ENCODE peak calls at places on chromosome 6, in nine cellular contexts. K is upper lobe of left lung, G is GM12878, I is A549, J is IMR-90, C is K562, A is heart left ventricle, O is body of pancreas, F is right lobe of liver. M is an unnamed sample.

GRCh38 chr6:15327271-15327670 is 81.4 kb downstream of the JARID2 start:
- ATAC-seq in J (no peak), K (peak; percentile 17), F (no peak), A (peak; percentile 5), G (peak; percentile 66), I (peak; percentile 88), C (peak; percentile 88), O (peak; percentile 52), M (no peak)

GRCh38 chr6:82088978-82089855 is 158.3 kb downstream of the IBTK start:
- ATAC-seq in K (peak; percentile 56), O (no peak), J (no peak), C (no peak), A (no peak), F (no peak), I (no peak), G (no peak), M (peak; percentile 58)

GRCh38 chr6:127119361-127120108 is 1.1 kb downstream of the RSPO3 start:
- ATAC-seq in I (peak; percentile 2), O (no peak), A (peak; percentile 20), G (peak; percentile 64), K (peak; percentile 52), J (peak; percentile 12), C (no peak), F (peak; percentile 33), M (peak; percentile 14)

GRCh38 chr6:162053084-162053483 is 674.5 kb downstream of the PRKN start:
- ATAC-seq in O (peak; percentile 82), C (no peak), I (no peak), J (no peak), A (no peak), G (no peak), K (no peak), F (peak; percentile 84), M (no peak)

GRCh38 chr6:32212076-32212760 is 11.6 kb downstream of the NOTCH4 start:
- ATAC-seq in J (no peak), I (no peak), G (no peak), A (peak; percentile 33), C (peak; percentile 15), K (no peak), O (no peak), F (no peak), M (no peak)

GRCh38 chr6:100473182-100473581 is 8.5 kb upstream of the SIM1 start:
- ATAC-seq in J (no peak), F (no peak), C (no peak), G (no peak), I (no peak), O (no peak), A (no peak), K (no peak), M (no peak)

GRCh38 chr6:107793193-107793592 is 30.9 kb downstream of the SCML4 start:
- ATAC-seq in J (no peak), G (no peak), C (no peak), A (no peak), K (no peak), F (no peak), I (no peak), O (no peak), M (no peak)

GRCh38 chr6:5173862-5174643 is 86.7 kb downstream of the LYRM4 start:
- ATAC-seq in O (no peak), I (no peak), J (peak; percentile 44), K (no peak), A (peak; percentile 39), F (peak; percentile 77), C (no peak), G (peak; percentile 99), M (no peak)

GRCh38 chr6:21593927-21594421 is 423 bp downstream of the SOX4 start:
- ATAC-seq in O (peak; percentile 19), F (peak; percentile 42), G (peak; percentile 18), J (peak; percentile 7), C (no peak), A (peak; percentile 48), K (peak; percentile 41), I (peak; percentile 55), M (peak; percentile 20)

GRCh38 chr6:21595265-21595950 is 1.9 kb downstream of the SOX4 start:
- ATAC-seq in C (no peak), I (no peak), J (no peak), A (no peak), G (peak; percentile 2), F (no peak), K (peak; percentile 4), O (peak; percentile 16), M (no peak)

GRCh38 chr6:21593412-21593926 is at the start of gene SOX4:
- ATAC-seq in O (peak; percentile 78), J (peak; percentile 79), A (peak; percentile 77), G (peak; percentile 73), C (peak; percentile 36), I (peak; percentile 83), F (peak; percentile 78), K (peak; percentile 82), M (peak; percentile 81)

GRCh38 chr6:21595951-21596378 is 2.4 kb downstream of the SOX4 start:
- ATAC-seq in C (no peak), F (no peak), G (peak; percentile 1), K (no peak), I (no peak), A (no peak), J (no peak), O (no peak), M (no peak)

GRCh38 chr6:21594427-21595264 is 1.1 kb downstream of the SOX4 start:
- ATAC-seq in O (peak; percentile 60), C (peak; percentile 50), J (peak; percentile 19), K (peak; percentile 78), A (peak; percentile 63), G (peak; percentile 39), I (peak; percentile 20), F (peak; percentile 59), M (peak; percentile 50)
- TF ChIP-seq POLR2A in O (peak; percentile 56), C (no peak), J (no peak), K (no peak), A (no peak), G (peak; percentile 83), I (peak; percentile 39), F (peak; percentile 42), M (no peak)

DNA sequence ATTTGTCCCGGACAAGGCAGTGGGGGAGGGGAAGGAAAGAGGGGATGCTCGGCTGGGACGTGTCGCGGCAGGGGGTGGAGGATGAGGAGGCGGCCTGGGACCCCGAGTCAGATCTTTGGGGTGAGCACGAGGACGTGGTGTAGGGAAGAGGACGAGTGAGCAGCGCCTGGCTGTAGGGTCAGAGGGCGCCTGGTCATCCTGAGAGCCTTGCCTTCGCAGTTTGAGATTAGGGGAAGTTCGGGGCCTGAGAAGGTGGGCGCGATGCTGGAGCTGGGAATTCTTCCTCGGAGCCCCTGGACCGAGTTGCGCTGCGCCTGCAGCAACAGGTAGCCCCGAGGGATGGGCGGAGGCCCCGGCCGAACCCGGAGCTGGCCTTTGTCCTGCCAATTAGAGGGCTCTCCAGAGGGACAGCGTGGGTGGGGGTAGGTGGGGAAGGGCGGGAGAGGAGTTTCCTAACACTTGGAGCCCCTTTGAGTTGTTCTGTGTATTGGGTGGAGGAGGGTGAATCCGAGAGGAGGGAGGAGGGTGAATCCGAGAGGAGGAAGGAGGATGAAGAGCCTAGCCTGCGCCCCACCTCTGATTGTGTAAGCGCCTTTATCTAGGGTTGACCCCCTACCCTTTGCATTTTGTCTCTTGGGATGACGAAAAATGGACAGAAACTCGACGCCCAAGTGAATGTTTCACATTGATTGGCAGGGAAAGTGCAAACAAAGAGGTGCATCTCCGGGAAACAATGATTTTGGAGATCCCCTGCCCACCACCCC is 72.1 kb downstream of the SOX4 start:
- ATAC-seq in F (no peak), O (no peak), A (peak; percentile 44), K (peak; percentile 20), I (no peak), C (no peak), G (peak; percentile 34), J (no peak), M (peak; percentile 23)
- H3K4me3 ChIP-seq in F (no peak overlapping the region), O (no peak overlapping the region), A (peak overlapping the region; percentile 69), K (peak overlapping the region; percentile 48), I (no peak overlapping the region), C (no peak overlapping the region), G (peak overlapping the region; percentile 41), J (peak overlapping the region; percentile 74), M (peak overlapping the region; percentile 54)

GRCh38 chr6:57220083-57220703 is 1.9 kb downstream of the RAB23 start:
- ATAC-seq in G (no peak), O (no peak), F (no peak), A (no peak), J (no peak), I (no peak), C (peak; percentile 0), K (no peak), M (no peak)

GRCh38 chr6:57222684-57223077 is 574 bp upstream of the RAB23 start:
- ATAC-seq in I (no peak), F (no peak), J (peak; percentile 13), K (no peak), A (no peak), G (no peak), C (no peak), O (no peak), M (no peak)

GRCh38 chr6:57224769-57225515 is 2.8 kb upstream of the RAB23 start:
- ATAC-seq in I (no peak), A (no peak), K (no peak), F (no peak), G (no peak), J (peak; percentile 16), C (no peak), O (no peak), M (no peak)

GRCh38 chr6:57221191-57221935 is 744 bp downstream of the RAB23 start:
- ATAC-seq in G (peak; percentile 78), J (peak; percentile 70), O (peak; percentile 63), A (peak; percentile 83), I (peak; percentile 92), C (peak; percentile 75), F (peak; percentile 86), K (peak; percentile 88), M (peak; percentile 73)

DNA sequence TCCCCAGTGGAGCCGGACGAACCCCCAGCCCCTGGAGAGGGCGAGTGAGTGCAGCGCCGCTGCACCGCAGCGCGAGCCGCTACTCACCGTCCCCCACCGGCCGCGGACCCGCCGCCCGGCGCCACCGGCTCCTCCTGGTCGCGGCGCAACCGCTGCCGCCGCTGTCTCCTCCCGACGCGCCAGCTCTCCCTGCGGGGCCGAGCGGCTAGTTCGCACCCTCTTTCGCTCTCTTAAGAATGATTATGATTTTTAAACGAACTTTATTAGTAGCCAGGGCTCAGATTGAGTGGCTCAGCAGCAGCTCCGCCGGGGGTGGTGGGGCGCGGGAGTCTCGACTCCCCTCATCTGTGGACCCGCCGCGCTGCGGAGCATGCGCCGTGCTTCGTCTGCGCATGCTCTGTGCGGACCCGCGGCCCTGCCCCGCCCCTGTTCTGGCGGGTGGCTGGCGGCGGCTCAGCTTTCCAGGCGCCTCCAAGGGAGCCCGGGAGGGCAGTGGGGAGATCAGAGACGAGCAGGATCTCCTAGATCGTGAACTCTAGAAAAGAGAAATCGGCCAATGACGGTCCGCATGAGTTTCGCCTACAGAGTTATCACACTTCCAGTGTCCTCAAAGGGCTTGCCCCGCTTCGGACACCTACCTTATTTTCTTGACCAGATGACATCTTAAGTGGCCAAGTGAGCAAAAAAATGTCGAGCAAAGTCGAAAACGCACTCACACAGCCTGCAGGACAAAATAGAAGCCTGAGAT is at the start of gene RAB23:
- ATAC-seq in F (peak; percentile 94), O (peak; percentile 97), K (peak; percentile 98), G (peak; percentile 91), J (peak; percentile 79), C (peak; percentile 74), I (peak; percentile 95), A (peak; percentile 99), M (peak; percentile 96)
- TF ChIP-seq CTCF in F (no peak), O (no peak), K (no peak), G (no peak), J (no peak), C (no peak), I (no peak), A (no peak), M (no peak)

GRCh38 chr6:12414096-12414675 is 124.0 kb downstream of the EDN1 start:
- ATAC-seq in K (no peak), F (no peak), A (no peak), C (no peak), J (no peak), I (no peak), O (no peak), G (no peak), M (no peak)

GRCh38 chr6:12408752-12409151 is 118.6 kb downstream of the EDN1 start:
- ATAC-seq in I (no peak), F (no peak), G (no peak), C (no peak), A (peak; percentile 71), J (no peak), O (no peak), K (no peak), M (no peak)

GRCh38 chr6:12415980-12416598 is 125.9 kb downstream of the EDN1 start:
- ATAC-seq in G (no peak), C (no peak), A (no peak), O (no peak), F (no peak), K (no peak), I (peak; percentile 95), J (peak; percentile 74), M (no peak)

GRCh38 chr6:12410946-12411345 is 120.8 kb downstream of the EDN1 start:
- ATAC-seq in I (peak; percentile 36), K (no peak), O (no peak), J (no peak), F (no peak), G (no peak), C (no peak), A (no peak), M (no peak)
- TF ChIP-seq POLR2A in I (no peak), K (no peak), O (no peak), J (no peak), F (no peak), G (no peak), C (no peak), A (no peak), M (no peak)

M was measured in gastroesophageal sphincter.